ENCODE peak calls at places on chromosome 7, in five cellular contexts. Z is K562, S is A549, J is HepG2, I is HCT116. C is an unnamed sample.

GRCh38 chr7:17060051-17060450 is 178.3 kb upstream of the AGR3 start:
- DNase-seq in Z (no peak), S (no peak), J (no peak), I (no peak), C (no peak)

GRCh38 chr7:142542938-142543337 is 206.3 kb upstream of the PRSS1 start:
- DNase-seq in Z (no peak), S (no peak), J (no peak), I (no peak), C (peak)

GRCh38 chr7:2833087-2833910 is 10.8 kb downstream of the GNA12 start:
- DNase-seq in Z (no peak), S (no peak), J (no peak), I (no peak), C (no peak)

GRCh38 chr7:129161524-129161923 is 17.0 kb downstream of the TSPAN33 start:
- DNase-seq in Z (no peak), S (no peak), J (no peak), I (no peak), C (no peak)

GRCh38 chr7:140719711-140720110 is 23.2 kb downstream of the NDUFB2 start:
- DNase-seq in Z (no peak), S (no peak), J (no peak), I (no peak), C (peak)

GRCh38 chr7:2614646-2615330 is 17.0 kb upstream of the TTYH3 start:
- DNase-seq in Z (no peak), S (no peak), J (no peak), I (no peak), C (no peak)

GRCh38 chr7:23594879-23595604 is 2.1 kb upstream of the CCDC126 start:
- DNase-seq in Z (no peak), S (no peak), J (peak), I (peak), C (peak)

GRCh38 chr7:2732959-2733584 is 45.1 kb downstream of the AMZ1 start:
- DNase-seq in Z (peak), S (no peak), J (no peak), I (no peak), C (peak)

GRCh38 chr7:127890726-127891125 is 140.5 kb downstream of the LRRC4 start:
- DNase-seq in Z (no peak), S (no peak), J (no peak), I (no peak), C (peak)

GRCh38 chr7:69025249-69025648 is 573.0 kb upstream of the AUTS2 start:
- DNase-seq in Z (no peak), S (no peak), J (no peak), I (no peak), C (no peak)

GRCh38 chr7:129781128-129781855 is 169.8 kb downstream of the NRF1 start:
- DNase-seq in Z (no peak), S (no peak), J (no peak), I (peak), C (peak)

GRCh38 chr7:25286756-25287155 is 58.5 kb upstream of the NPVF start:
- DNase-seq in Z (no peak), S (no peak), J (no peak), I (no peak), C (no peak)

GRCh38 chr7:141876371-141876770 is 35.1 kb upstream of the PRSS37 start:
- DNase-seq in Z (no peak), S (no peak), J (no peak), I (no peak), C (no peak)

GRCh38 chr7:35036361-35037171 is 719 bp downstream of the DPY19L1 start:
- DNase-seq in Z (peak), S (peak), J (peak), I (no peak), C (peak)

GRCh38 chr7:83947260-83947659 is 247.3 kb downstream of the SEMA3A start:
- DNase-seq in Z (peak), S (peak), J (peak), I (peak), C (peak)

GRCh38 chr7:151808296-151809155 is 68.4 kb downstream of the PRKAG2 start:
- DNase-seq in Z (no peak), S (peak), J (peak), I (peak), C (no peak)

GRCh38 chr7:114856625-114857024 is 65.3 kb upstream of the MDFIC start:
- DNase-seq in Z (no peak), S (peak), J (no peak), I (no peak), C (no peak)

GRCh38 chr7:128737867-128738390 is 1.2 kb upstream of the CALU start:
- DNase-seq in Z (no peak), S (peak), J (peak), I (peak), C (no peak)

GRCh38 chr7:18874875-18875274 is 242.6 kb downstream of the TWIST1 start:
- DNase-seq in Z (no peak), S (no peak), J (no peak), I (no peak), C (no peak)

GRCh38 chr7:117870405-117870905 is 2.8 kb downstream of the CTTNBP2 start:
- DNase-seq in Z (no peak), S (no peak), J (no peak), I (no peak), C (no peak)

GRCh38 chr7:40716052-40716451 is 581.2 kb downstream of the SUGCT start:
- DNase-seq in Z (no peak), S (no peak), J (no peak), I (no peak), C (no peak)

GRCh38 chr7:91357379-91357778 is 93.1 kb downstream of the FZD1 start:
- DNase-seq in Z (no peak), S (no peak), J (no peak), I (no peak), C (no peak)

GRCh38 chr7:111987115-111987826 is 218.9 kb downstream of the DOCK4 start:
- DNase-seq in Z (no peak), S (no peak), J (no peak), I (no peak), C (peak)

GRCh38 chr7:142557971-142558582 is 191.2 kb upstream of the PRSS1 start:
- DNase-seq in Z (peak), S (peak), J (peak), I (peak), C (peak)

GRCh38 chr7:151740180-151740845 is 136.6 kb downstream of the PRKAG2 start:
- DNase-seq in Z (no peak), S (no peak), J (no peak), I (no peak), C (peak)

GRCh38 chr7:151940048-151940845 is 16.0 kb upstream of the GALNTL5 start:
- DNase-seq in Z (no peak), S (peak), J (no peak), I (no peak), C (peak)

DNA sequence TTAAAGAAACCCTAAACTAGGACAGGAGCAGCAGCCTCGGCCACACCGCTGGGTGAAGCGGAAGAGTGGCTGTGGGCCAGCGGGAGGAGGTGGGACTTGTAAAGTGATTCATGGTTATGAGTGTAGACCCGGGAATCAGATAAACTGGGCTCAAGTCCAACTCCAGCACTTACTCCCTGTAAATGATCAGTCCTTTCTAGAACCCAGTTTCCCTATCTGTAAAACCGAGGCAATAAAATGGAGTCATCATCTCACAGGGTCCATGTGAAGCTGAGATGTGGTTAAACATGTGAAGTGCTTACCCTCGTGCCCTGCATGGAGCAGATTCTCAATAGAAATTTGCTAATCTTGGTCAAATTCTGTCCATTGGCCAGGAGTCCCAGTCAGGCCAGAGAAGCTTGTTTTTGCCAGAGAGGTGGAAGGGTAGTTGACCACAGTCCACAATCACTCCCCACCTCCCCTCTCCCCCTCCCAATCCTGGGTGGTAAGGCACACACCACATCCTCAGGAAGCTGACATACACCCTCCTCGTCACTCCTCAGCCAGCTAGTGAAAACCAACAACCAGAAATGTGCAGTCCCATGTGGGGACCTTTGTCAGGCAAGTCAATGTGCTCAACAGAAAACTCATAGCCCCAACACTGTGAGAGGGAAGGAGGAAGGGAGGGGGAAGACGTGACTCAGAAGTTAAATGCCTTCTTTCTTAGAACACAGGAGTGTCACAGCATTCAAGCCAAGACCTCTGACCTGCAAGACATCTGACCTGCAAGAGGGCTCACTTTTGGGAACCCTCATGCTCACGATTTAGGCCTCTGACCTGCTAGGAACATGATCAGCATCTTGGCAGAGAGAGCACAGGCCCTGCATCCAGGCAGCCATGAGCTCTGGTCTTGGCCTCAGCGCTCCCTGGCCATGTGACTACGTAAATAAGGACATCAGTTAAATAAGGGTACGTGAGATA is 145.1 kb downstream of the PLXNA4 start:
- DNase-seq in Z (no peak), S (peak), J (no peak), I (no peak), C (peak)
- TF ChIP-seq MAX in Z (no peak), S (no peak), J (no peak), I (no peak), C (no peak)

DNA sequence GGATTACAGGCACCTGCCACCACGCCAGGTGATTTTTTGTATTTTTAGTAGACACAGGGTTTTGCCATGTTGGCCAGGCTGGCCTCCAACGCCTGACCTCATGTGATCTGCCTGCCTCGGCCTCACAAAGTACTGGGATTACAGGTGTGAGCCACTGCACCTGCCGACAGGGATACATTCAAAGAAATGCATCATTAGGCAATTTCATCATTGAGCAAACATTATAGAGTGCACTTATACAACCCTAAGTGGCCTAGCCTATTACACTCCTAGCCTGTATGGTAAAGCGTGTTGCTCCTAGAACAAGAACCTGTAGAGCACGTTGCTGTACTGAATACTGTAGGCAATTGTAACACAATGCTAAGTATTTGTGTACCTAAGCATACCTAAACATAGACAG is 350.3 kb downstream of the GALNT17 start:
- DNase-seq in Z (no peak), S (no peak), J (no peak), I (no peak), C (no peak)
- TF ChIP-seq POLR2A in Z (no peak), S (no peak), J (no peak), I (no peak), C (no peak)

GRCh38 chr7:99029481-99030144 is 114.3 kb downstream of the SMURF1 start:
- DNase-seq in Z (no peak), S (no peak), J (no peak), I (no peak), C (no peak)
- TF ChIP-seq MAX in Z (no peak), S (no peak), J (no peak), I (no peak), C (no peak)

DNA sequence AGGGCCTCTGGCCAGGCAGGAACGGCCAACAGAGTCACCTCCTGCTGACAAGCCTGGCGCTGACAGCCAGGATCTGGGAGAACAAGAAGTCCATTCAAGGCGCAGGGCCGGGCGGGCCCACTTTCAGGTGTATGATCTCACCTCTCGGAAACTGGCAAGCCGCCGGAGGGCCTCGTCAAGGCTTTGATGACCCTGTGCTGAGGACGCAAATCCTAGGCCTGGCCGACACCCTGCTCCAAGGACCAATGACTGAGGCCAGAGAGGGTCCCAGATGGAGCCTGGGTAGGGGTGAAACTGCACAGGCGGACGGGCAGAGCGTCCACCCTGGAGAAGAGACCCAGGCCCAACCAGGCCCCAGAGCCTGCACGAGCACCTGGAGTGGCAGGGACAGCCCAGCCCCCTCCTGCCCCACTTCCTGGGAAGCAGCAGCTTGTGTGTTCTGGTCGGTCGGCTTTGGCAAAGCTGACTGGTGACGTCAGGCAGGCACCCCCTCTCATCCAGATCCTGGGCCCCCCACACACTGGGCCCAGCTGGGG is 30.6 kb downstream of the MYL10 start:
- DNase-seq in Z (no peak), S (no peak), J (peak), I (peak), C (no peak)
- TF ChIP-seq POLR2A in Z (no peak), S (no peak), J (no peak), I (no peak), C (no peak)

GRCh38 chr7:29122081-29122480 is 24.3 kb downstream of the CPVL start:
- DNase-seq in Z (no peak), S (no peak), J (no peak), I (no peak), C (no peak)
- TF ChIP-seq MAX in Z (no peak), S (no peak), J (no peak), I (no peak), C (no peak)

DNA sequence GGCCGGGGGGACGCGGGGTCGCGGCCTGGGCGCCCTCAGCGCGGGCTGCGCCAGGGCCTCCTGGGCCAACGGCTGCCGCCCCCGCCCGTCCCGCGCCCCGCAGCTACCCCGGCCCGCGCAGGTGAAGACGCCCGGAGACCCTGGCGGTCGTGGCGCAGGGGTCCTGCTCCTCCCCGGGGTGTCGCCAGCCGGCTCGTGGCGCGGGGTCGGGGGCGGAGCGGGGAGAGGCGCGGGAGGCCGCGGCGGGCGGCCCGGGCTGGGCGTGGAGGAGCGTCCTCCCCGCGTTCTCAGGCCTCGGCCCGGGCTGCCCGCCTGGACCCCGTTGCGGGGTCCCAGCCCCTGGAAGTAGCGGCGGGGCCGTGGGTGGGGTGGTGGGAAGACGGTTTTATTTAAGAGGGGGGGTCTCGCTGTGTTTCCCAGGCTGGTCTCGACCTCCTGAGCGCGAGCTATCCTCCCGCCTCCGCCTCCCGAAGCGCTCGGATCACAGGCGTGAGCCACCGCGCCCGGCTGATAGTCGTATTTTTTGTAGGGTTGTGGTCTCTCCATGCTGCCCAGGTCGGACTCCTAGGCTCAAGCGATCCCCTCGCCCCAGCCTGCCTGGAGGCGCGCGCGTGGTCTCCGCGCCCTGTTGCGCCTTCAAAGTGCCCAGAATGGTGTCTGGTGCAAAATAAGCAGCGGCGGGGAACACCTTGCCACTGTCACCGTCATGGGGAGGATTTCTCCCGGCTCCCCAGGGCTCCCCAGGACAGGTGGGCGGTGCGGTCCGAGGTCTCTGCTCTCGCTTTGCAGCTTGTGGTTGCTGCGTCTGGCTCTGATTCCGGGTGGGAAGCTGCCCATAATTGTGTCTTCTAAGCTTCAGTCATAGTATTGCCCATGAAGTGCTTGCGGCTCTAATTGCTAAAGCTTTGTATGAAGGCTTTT is 15.3 kb upstream of the SUN1 start:
- DNase-seq in Z (no peak), S (peak), J (no peak), I (no peak), C (peak)
- TF ChIP-seq POLR2A in Z (no peak), S (no peak), J (no peak), I (no peak), C (no peak)

GRCh38 chr7:137480824-137481365 is 137.4 kb upstream of the PTN start:
- DNase-seq in Z (no peak), S (no peak), J (no peak), I (no peak), C (no peak)

GRCh38 chr7:137480401-137480800 is 136.9 kb upstream of the PTN start:
- DNase-seq in Z (no peak), S (no peak), J (no peak), I (no peak), C (no peak)

GRCh38 chr7:137484326-137484725 is 140.8 kb upstream of the PTN start:
- DNase-seq in Z (no peak), S (no peak), J (no peak), I (no peak), C (no peak)

GRCh38 chr7:137485818-137486217 is 142.3 kb upstream of the PTN start:
- DNase-seq in Z (no peak), S (no peak), J (no peak), I (no peak), C (no peak)

DNA sequence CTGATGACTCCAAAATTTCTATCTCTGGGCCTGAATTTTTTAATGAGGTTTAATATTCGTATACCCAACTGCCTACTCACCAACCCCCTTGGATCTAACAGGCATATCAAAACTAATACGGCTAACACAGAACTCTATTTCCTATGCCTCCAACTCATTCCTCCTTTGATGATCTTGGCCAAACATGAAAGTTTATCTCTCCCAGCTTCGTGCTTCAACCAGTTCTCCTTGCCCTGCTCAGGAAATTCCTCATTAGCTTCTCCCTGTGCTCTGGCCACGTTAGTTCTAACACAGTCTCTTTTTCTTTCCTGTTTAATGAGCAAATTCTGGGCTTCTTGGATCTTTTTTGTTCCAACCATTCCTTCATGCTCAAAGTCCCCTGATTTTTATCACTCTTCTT is 138.9 kb upstream of the PTN start:
- DNase-seq in Z (no peak), S (no peak), J (no peak), I (no peak), C (no peak)
- TF ChIP-seq MAX in Z (no peak), S (no peak), J (no peak), I (no peak), C (no peak)

GRCh38 chr7:105693576-105693975 is 112.3 kb upstream of the EFCAB10 start:
- DNase-seq in Z (no peak), S (no peak), J (no peak), I (no peak), C (no peak)

GRCh38 chr7:105691029-105691691 is 109.9 kb upstream of the EFCAB10 start:
- DNase-seq in Z (no peak), S (no peak), J (no peak), I (no peak), C (no peak)

GRCh38 chr7:105690286-105690915 is 109.1 kb upstream of the EFCAB10 start:
- DNase-seq in Z (no peak), S (no peak), J (no peak), I (no peak), C (no peak)

GRCh38 chr7:105689093-105689819 is 108.0 kb upstream of the EFCAB10 start:
- DNase-seq in Z (no peak), S (no peak), J (no peak), I (no peak), C (no peak)

GRCh38 chr7:105691692-105692564 is 110.6 kb upstream of the EFCAB10 start:
- DNase-seq in Z (no peak), S (no peak), J (no peak), I (no peak), C (peak)
- TF ChIP-seq POLR2A in Z (no peak), S (no peak), J (no peak), I (no peak), C (no peak)

C was measured in NB4.